ENCODE peak calls at places on chromosome 12, in five cellular contexts. R is breast epithelium, X is upper lobe of right lung, I is aorta, D is cardiac muscle cell. L is an unnamed sample.

GRCh38 chr12:67705394-67706370 is 57.1 kb downstream of the DYRK2 start:
- DNase-seq in R (no peak), X (no peak), I (no peak), D (no peak), L (peak)

GRCh38 chr12:64701283-64701682 is 57.9 kb downstream of the GNS start:
- DNase-seq in R (no peak), X (no peak), I (no peak), D (no peak), L (no peak)

GRCh38 chr12:89385965-89386537 is 33.8 kb upstream of the DUSP6 start:
- DNase-seq in R (no peak), X (no peak), I (no peak), D (no peak), L (no peak)

GRCh38 chr12:110010853-110011835 is 11.9 kb downstream of the ANKRD13A start:
- DNase-seq in R (no peak), X (no peak), I (no peak), D (no peak), L (no peak)

GRCh38 chr12:118034429-118035193 is 18.1 kb downstream of the RFC5 start:
- DNase-seq in R (no peak), X (no peak), I (no peak), D (peak), L (no peak)

GRCh38 chr12:3757261-3757660 is 4.4 kb upstream of the CRACR2A start:
- DNase-seq in R (no peak), X (no peak), I (no peak), D (no peak), L (no peak)

GRCh38 chr12:106188249-106188648 is 49.5 kb upstream of the NUAK1 start:
- DNase-seq in R (no peak), X (no peak), I (no peak), D (no peak), L (no peak)

GRCh38 chr12:70217416-70217815 is 25.8 kb upstream of the CNOT2 start:
- DNase-seq in R (no peak), X (no peak), I (no peak), D (no peak), L (no peak)

GRCh38 chr12:8956772-8957171 is 7.3 kb upstream of the M6PR start:
- DNase-seq in R (no peak), X (no peak), I (no peak), D (no peak), L (no peak)

GRCh38 chr12:29880987-29881386 is 97.2 kb upstream of the TMTC1 start:
- DNase-seq in R (no peak), X (no peak), I (no peak), D (no peak), L (no peak)

GRCh38 chr12:29516431-29516875 is 19.0 kb upstream of the OVCH1 start:
- DNase-seq in R (no peak), X (no peak), I (no peak), D (no peak), L (no peak)

GRCh38 chr12:95989504-95990123 is 6.5 kb downstream of the HAL start:
- DNase-seq in R (no peak), X (no peak), I (no peak), D (no peak), L (no peak)

GRCh38 chr12:95990136-95990535 is 6.0 kb downstream of the HAL start:
- DNase-seq in R (no peak), X (no peak), I (no peak), D (no peak), L (no peak)

GRCh38 chr12:95984685-95985084 is 11.5 kb downstream of the HAL start:
- DNase-seq in R (no peak), X (no peak), I (no peak), D (no peak), L (no peak)

GRCh38 chr12:95988506-95989275 is 7.5 kb downstream of the HAL start:
- DNase-seq in R (no peak), X (no peak), I (no peak), D (no peak), L (no peak)

GRCh38 chr12:95986635-95987535 is 9.3 kb downstream of the HAL start:
- DNase-seq in R (no peak), X (no peak), I (no peak), D (peak), L (no peak)
- H3K4me3 ChIP-seq in R (no peak), X (no peak), I (no peak), D (no peak), L (no peak)

GRCh38 chr12:107660861-107661415 is 24.7 kb upstream of the PWP1 start:
- DNase-seq in R (no peak), X (no peak), I (no peak), D (no peak), L (no peak)

GRCh38 chr12:107660230-107660629 is 25.4 kb upstream of the PWP1 start:
- DNase-seq in R (no peak), X (no peak), I (no peak), D (no peak), L (no peak)

GRCh38 chr12:107663277-107663676 is 22.3 kb upstream of the PWP1 start:
- DNase-seq in R (no peak), X (no peak), I (no peak), D (no peak), L (no peak)

GRCh38 chr12:107661830-107662229 is 23.8 kb upstream of the PWP1 start:
- DNase-seq in R (no peak), X (no peak), I (no peak), D (no peak), L (no peak)

DNA sequence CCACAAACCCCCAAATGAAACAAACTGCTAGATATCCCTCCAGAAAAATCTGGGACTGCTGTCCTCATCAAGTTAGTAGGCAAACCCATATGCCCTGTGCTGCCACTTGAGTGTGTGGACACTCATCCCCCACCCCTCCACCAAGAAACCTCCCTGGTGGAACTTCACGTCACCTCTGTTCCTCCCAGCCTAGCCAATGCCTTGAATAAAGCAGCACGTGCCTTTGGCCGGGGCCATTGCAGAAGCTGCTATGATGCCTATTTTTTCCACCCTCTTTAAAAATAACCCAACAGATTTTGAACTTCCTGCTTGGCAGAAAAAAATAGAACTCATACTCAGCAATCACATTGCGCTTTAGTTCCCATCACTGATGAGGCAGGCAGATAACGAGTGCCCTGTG is 23.2 kb upstream of the PWP1 start:
- DNase-seq in R (no peak), X (no peak), I (no peak), D (no peak), L (no peak)
- H3K27ac ChIP-seq in R (no peak), X (no peak), I (no peak), D (no peak), L (no peak)

DNA sequence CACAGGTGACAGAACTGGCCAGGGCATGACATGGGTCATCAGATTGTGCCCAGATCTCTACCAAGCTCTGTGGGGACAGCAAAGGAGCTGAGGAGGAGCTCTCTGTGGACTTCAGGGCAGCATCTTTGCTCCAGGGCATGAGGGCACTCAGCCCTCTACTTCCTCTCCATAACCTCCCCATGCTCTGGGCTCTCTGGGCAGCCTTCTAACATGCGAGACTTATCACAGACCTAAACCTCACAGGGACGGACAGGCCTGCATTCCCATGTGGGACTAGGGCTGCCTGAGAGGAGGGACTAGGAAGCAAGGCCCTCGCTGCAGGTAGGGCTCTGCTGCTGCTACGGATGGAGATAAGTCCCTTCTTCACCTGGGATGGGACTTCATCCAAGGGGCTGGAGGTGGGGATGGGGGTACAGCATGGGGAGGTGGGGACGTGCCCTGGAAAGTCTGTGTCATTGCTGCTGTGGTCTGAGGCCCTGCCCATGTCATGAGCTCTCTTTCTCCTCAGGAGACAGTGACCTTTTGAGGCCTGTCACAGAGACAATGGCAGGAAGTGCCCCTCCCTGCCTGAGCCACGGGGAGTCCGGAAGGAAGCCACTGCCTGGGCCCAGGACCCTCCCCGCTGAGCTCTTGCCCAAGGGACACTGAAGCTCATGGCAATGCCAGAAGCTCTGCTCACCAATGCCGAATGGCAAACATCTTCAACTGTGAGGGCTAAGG is 44.1 kb downstream of the PITPNM2 start:
- DNase-seq in R (no peak), X (peak), I (no peak), D (no peak), L (no peak)
- H3K4me3 ChIP-seq in R (no peak), X (no peak), I (no peak), D (no peak), L (no peak)

GRCh38 chr12:98515368-98516183 is at the start of gene TMPO:
- DNase-seq in R (peak), X (peak), I (peak), D (peak), L (peak)
- H3K27ac ChIP-seq in R (peak), X (peak), I (peak), D (peak), L (peak)

DNA sequence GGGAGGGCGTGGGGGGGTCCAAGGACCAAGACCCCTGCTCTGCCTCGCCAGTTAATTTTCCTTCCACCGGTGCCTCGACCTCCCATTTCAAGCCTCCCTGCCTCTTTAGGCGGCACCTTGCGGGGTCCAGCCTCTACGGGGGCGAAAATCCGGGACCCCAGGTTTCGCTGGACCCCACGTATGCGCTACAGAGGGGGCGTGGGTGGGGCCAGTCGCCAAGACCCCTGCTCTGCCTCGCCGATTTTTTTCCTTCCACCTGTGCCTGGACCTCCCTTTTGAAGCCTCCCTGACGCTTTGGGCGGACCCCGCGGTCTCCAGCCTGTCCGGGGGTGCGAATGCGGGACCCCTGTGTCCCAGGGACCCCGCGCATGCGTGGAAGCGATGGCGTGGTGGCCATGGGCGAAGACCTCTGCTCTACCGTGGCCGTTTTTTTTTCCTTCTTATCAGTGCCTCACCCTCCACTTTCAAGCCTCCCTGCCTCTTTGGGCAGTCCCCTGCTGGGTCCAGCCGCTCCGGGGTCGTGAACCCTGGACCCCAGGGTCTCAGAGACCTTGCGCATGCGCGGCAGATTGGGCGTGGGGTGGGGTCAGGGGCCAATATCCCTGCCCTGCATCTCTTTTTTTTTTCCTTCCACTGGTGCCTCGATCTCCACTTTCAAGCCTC is 324.2 kb downstream of the ALG10 start:
- DNase-seq in R (no peak), X (no peak), I (no peak), D (no peak), L (no peak)
- H3K4me3 ChIP-seq in R (no peak), X (no peak), I (no peak), D (no peak), L (no peak)

GRCh38 chr12:56721721-56722120 is 3.4 kb downstream of the NACA start:
- DNase-seq in R (no peak), X (no peak), I (no peak), D (no peak), L (no peak)

GRCh38 chr12:56724660-56724988 is 475 bp downstream of the NACA start:
- DNase-seq in R (no peak), X (no peak), I (peak), D (peak), L (no peak)

GRCh38 chr12:56723352-56723751 is 1.7 kb downstream of the NACA start:
- DNase-seq in R (no peak), X (no peak), I (no peak), D (no peak), L (no peak)

GRCh38 chr12:56723889-56724659 is 1.0 kb downstream of the NACA start:
- DNase-seq in R (peak), X (peak), I (peak), D (peak), L (no peak)

GRCh38 chr12:56722832-56723231 is 2.3 kb downstream of the NACA start:
- DNase-seq in R (no peak), X (no peak), I (no peak), D (no peak), L (no peak)
- H3K27ac ChIP-seq in R (peak), X (no peak), I (no peak), D (peak), L (no peak)